ENCODE peak calls at places on chromosomes 12 and 14, in seven cellular contexts. L is pancreas, Z is amniotic stem cell, R is psoas muscle, S is neuronal stem cell, U is naive B cell, X is NB4. J is an unnamed sample.

GRCh38 chr14:60736494-60736893 is 1.9 kb downstream of the MNAT1 start:
- DNase-seq in U (no peak), L (no peak), R (no peak), Z (peak; percentile 69), S (no peak), X (no peak), J (no peak)

GRCh38 chr14:90375934-90376333 is 20.9 kb upstream of the CALM1 start:
- DNase-seq in X (no peak), U (no peak), R (no peak), L (no peak), Z (no peak), S (no peak), J (no peak)

GRCh38 chr14:73796881-73797539 is 54.6 kb upstream of the PTGR2 start:
- DNase-seq in U (no peak), R (no peak), L (no peak), S (no peak), X (no peak), Z (no peak), J (no peak)

GRCh38 chr12:94126067-94126466 is 22.3 kb upstream of the PLXNC1 start:
- DNase-seq in L (no peak), X (no peak), S (no peak), U (no peak), R (no peak), Z (no peak), J (no peak)

GRCh38 chr12:106455100-106455499 is 97.6 kb downstream of the POLR3B start:
- DNase-seq in U (no peak), Z (no peak), X (no peak), R (no peak), L (no peak), S (no peak), J (no peak)

GRCh38 chr12:103779410-103780092 is 61.5 kb downstream of the NT5DC3 start:
- DNase-seq in X (no peak), S (no peak), L (no peak), R (no peak), Z (no peak), U (no peak), J (no peak)

GRCh38 chr12:30972035-30972434 is 45.5 kb downstream of the TSPAN11 start:
- DNase-seq in L (no peak), X (no peak), R (peak; percentile 10), Z (no peak), S (no peak), U (no peak), J (no peak)

GRCh38 chr14:23827100-23827892 is 126.3 kb upstream of the DHRS4 start:
- DNase-seq in X (no peak), R (no peak), S (no peak), Z (no peak), U (no peak), L (no peak), J (no peak)

GRCh38 chr12:108884116-108885012 is 4.5 kb downstream of the DAO start:
- DNase-seq in X (peak; percentile 80), Z (no peak), L (peak; percentile 70), R (peak; percentile 66), S (no peak), U (peak; percentile 51), J (peak; percentile 71)

GRCh38 chr14:95071649-95072256 is 85.6 kb downstream of the DICER1 start:
- DNase-seq in Z (no peak), X (no peak), R (no peak), L (no peak), U (no peak), S (peak; percentile 24), J (no peak)

GRCh38 chr14:51443195-51444018 is 203.4 kb downstream of the TMX1 start:
- DNase-seq in L (no peak), S (no peak), Z (no peak), R (no peak), U (no peak), X (no peak), J (no peak)

GRCh38 chr14:72920008-72920407 is 6.3 kb upstream of the DCAF4 start:
- DNase-seq in L (no peak), R (no peak), X (no peak), U (no peak), S (no peak), Z (no peak), J (no peak)